ENCODE peak calls at places on chromosomes 16 and 17, in four cellular contexts. M is H9, U is IMR-90, K is neuronal stem cell. T is an unnamed sample.

GRCh38 chr17:32479074-32479617 is 7.6 kb upstream of the CDK5R1 start:
- DNase-seq in K (no peak), U (no peak), M (no peak), T (no peak)

GRCh38 chr17:11986939-11987329 is 10.3 kb downstream of the ZNF18 start:
- DNase-seq in K (peak; percentile 24), U (peak; percentile 60), M (no peak), T (peak; percentile 65)

GRCh38 chr17:40791808-40792436 is 7.8 kb downstream of the KRT28 start:
- DNase-seq in K (peak; percentile 29), M (no peak), U (peak; percentile 55), T (peak; percentile 39)

GRCh38 chr17:76404976-76405563 is 20.7 kb downstream of the SPHK1 start:
- DNase-seq in M (no peak), K (no peak), U (no peak), T (no peak)

GRCh38 chr16:83031524-83031923 is 404.8 kb downstream of the CDH13 start:
- DNase-seq in K (no peak), M (no peak), U (peak; percentile 8), T (peak; percentile 8)

GRCh38 chr17:29089601-29090044 is 46.7 kb downstream of the PIPOX start:
- DNase-seq in U (no peak), M (no peak), K (no peak), T (no peak)

GRCh38 chr17:49783051-49783715 is 5.3 kb upstream of the KAT7 start:
- DNase-seq in K (no peak), M (no peak), U (no peak), T (no peak)

GRCh38 chr17:4554997-4555799 is at the start of gene MYBBP1A:
- DNase-seq in M (peak; percentile 97), K (peak; percentile 94), U (peak; percentile 92), T (peak; percentile 98)

GRCh38 chr17:64399071-64399766 is 8.6 kb upstream of the PECAM1 start:
- DNase-seq in U (no peak), M (no peak), K (no peak), T (no peak)

GRCh38 chr17:75720656-75721462 is at the start of gene ITGB4:
- DNase-seq in K (peak; percentile 21), M (peak; percentile 95), U (no peak), T (peak; percentile 60)

GRCh38 chr17:57968456-57968855 is 13.2 kb upstream of the CUEDC1 start:
- DNase-seq in M (no peak), U (no peak), K (no peak), T (no peak)

GRCh38 chr16:63938661-63939060 is 1183.2 kb downstream of the CDH11 start:
- DNase-seq in K (no peak), U (no peak), M (no peak), T (no peak)

GRCh38 chr16:81035975-81036750 is 521 bp downstream of the ATMIN start:
- DNase-seq in K (peak; percentile 17), U (peak; percentile 11), M (peak; percentile 42), T (peak; percentile 53)

GRCh38 chr17:13601776-13602551 is at the start of gene HS3ST3A1:
- DNase-seq in U (peak; percentile 82), M (peak; percentile 96), K (peak; percentile 85), T (peak; percentile 96)

GRCh38 chr17:17959520-17960361 is 12.5 kb downstream of the TOM1L2 start:
- DNase-seq in K (no peak), U (peak; percentile 69), M (no peak), T (no peak)

GRCh38 chr17:36705651-36706436 is 104.5 kb downstream of the MRM1 start:
- DNase-seq in K (no peak), U (peak; percentile 4), M (peak; percentile 80), T (peak; percentile 72)

GRCh38 chr16:85639529-85640253 is 26.6 kb downstream of the GSE1 start:
- DNase-seq in U (no peak), M (no peak), K (no peak), T (no peak)

GRCh38 chr16:3306078-3306477 is 781 bp downstream of the ZNF75A start:
- DNase-seq in U (no peak), K (no peak), M (no peak), T (no peak)

GRCh38 chr16:31461921-31462804 is 2.9 kb downstream of the ARMC5 start:
- DNase-seq in U (no peak), M (no peak), K (no peak), T (no peak)

GRCh38 chr16:1003551-1004347 is 22.2 kb downstream of the SOX8 start:
- DNase-seq in U (peak; percentile 14), K (no peak), M (no peak), T (no peak)

GRCh38 chr17:13323990-13324389 is 277.7 kb downstream of the HS3ST3A1 start:
- DNase-seq in U (peak; percentile 7), M (no peak), K (no peak), T (no peak)

GRCh38 chr16:31064882-31065461 is 9.1 kb downstream of the ZNF668 start:
- DNase-seq in M (no peak), U (peak; percentile 97), K (no peak), T (no peak)

GRCh38 chr16:20347666-20348364 is 4.7 kb downstream of the UMOD start:
- DNase-seq in M (peak; percentile 38), U (no peak), K (no peak), T (no peak)

GRCh38 chr16:24854607-24855171 is 8.9 kb downstream of the SLC5A11 start:
- DNase-seq in U (no peak), M (no peak), K (no peak), T (no peak)

GRCh38 chr16:48155926-48156789 is at the start of gene ABCC12:
- DNase-seq in M (no peak), K (no peak), U (no peak), T (no peak)

GRCh38 chr17:65888649-65889048 is 303.3 kb downstream of the CEP112 start:
- DNase-seq in K (no peak), U (peak; percentile 66), M (no peak), T (peak; percentile 73)

GRCh38 chr16:15981382-15981781 is 32.0 kb downstream of the ABCC1 start:
- DNase-seq in U (no peak), M (no peak), K (no peak), T (no peak)

GRCh38 chr16:11142951-11143740 is 112.9 kb downstream of the SOCS1 start:
- DNase-seq in U (no peak), K (no peak), M (no peak), T (peak; percentile 29)

GRCh38 chr16:11140466-11140865 is 115.5 kb downstream of the SOCS1 start:
- DNase-seq in U (no peak), M (peak; percentile 32), K (no peak), T (no peak)

GRCh38 chr16:11140867-11141266 is 115.1 kb downstream of the SOCS1 start:
- DNase-seq in M (peak; percentile 21), U (no peak), K (no peak), T (no peak)

GRCh38 chr16:11142261-11142630 is 113.8 kb downstream of the SOCS1 start:
- DNase-seq in U (no peak), M (no peak), K (no peak), T (no peak)

DNA sequence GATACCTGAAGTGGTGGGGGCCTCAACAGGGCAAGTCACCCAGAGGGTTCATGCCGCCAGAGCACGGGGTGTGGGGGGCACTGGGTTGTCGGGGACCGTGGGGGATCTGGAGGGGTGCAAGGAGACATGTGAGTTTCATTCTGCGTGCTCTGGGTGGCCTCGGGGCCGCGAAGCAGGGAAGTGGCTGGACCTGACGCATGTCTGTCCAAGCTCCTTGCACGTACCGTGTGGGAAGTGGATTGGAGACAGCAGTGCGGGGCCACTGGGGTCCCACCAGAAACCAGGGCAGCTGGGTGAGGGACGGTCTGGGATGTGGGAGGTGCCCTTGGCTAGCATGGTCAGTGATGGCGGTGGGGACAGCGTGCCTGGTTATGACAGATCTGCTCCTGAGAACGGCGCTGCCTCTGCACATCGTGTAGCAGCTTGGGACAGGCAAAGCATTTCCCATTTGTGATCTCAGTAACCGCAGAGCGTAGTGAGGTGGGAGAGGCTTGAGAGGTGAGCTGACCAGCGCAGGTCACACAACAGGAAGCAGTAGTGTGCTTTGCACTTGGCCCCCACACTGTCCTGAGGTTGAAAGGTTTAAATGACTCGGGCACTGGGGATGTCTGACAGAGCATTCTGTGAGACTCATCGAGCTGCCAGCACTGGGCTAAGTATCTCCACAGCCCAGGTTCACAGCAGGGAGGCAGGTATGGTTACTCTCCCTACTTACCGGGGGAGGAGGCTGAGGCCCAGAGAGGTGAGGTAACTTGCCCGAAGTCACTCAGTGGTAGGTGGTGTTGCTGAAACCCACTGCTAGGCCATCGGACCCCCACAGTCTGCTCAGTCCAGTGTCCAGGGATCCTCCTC is 114.4 kb downstream of the SOCS1 start:
- DNase-seq in U (no peak), K (no peak), M (no peak), T (peak; percentile 72)
- H2AK5ac ChIP-seq in U (peak overlapping the region; percentile 13), K (peak overlapping the region; percentile 9), M (no peak overlapping the region), T (peak overlapping the region; percentile 93)

GRCh38 chr17:81802856-81803643 is 900 bp upstream of the GCGR start:
- DNase-seq in K (no peak), U (no peak), M (no peak), T (no peak)
- H2AK5ac ChIP-seq in K (peak overlapping the region; percentile 96), U (no peak overlapping the region), M (no peak overlapping the region), T (no peak overlapping the region)

DNA sequence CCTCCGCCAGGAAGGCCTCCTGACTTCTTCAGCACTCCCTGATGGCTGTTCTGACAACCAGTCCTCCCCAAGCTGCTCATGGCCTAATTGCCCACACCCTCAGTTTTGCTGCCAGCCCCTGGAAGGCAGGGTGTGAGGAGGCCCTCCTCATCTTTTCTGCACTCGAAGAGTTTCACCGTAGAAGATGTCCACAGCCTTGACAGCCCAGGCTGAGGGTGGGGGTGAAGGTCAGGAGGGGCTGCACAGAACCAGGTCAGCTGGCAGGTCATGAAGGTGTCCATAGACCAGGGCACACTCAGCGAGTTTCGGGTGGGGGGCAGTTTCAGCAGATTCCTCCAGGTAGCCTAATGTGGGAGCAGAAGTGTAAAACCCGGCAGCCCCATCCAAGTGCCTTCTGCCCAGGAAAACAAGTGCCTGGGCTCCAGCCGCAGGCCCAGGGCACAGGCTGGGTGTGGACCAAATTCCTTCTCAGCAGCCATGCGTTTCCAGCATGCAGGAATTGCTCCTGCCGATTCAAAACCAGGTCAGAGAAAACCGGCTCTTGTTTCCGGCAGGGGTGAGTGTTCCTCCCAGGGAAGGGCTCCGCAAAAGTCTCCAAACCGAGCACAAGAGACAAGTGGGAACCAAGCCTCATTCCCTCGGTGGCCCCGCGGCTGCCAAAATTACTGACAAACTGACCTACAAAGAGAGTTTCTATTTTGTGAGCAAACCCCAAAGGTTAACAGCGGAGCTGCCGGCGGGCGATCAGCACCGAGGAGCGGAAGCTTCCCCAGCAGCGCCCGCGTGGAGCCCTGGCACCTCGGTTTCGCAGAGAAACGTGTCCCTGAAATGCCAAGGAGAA is 228.8 kb downstream of the C16orf78 start:
- DNase-seq in M (peak; percentile 33), K (no peak), U (no peak), T (peak; percentile 42)
- H2AK5ac ChIP-seq in M (no peak overlapping the region), K (peak overlapping the region; percentile 21), U (no peak overlapping the region), T (no peak overlapping the region)

GRCh38 chr16:75626806-75627205 is 3.7 kb upstream of the ADAT1 start:
- DNase-seq in K (no peak), U (no peak), M (no peak), T (no peak)

GRCh38 chr16:75629132-75629531 is 6.1 kb upstream of the ADAT1 start:
- DNase-seq in M (no peak), U (no peak), K (no peak), T (no peak)

GRCh38 chr16:75624921-75625334 is 1.8 kb upstream of the ADAT1 start:
- DNase-seq in K (no peak), U (peak; percentile 63), M (no peak), T (peak; percentile 87)

GRCh38 chr16:75627856-75628255 is 4.8 kb upstream of the ADAT1 start:
- DNase-seq in M (no peak), U (peak; percentile 16), K (no peak), T (no peak)

DNA sequence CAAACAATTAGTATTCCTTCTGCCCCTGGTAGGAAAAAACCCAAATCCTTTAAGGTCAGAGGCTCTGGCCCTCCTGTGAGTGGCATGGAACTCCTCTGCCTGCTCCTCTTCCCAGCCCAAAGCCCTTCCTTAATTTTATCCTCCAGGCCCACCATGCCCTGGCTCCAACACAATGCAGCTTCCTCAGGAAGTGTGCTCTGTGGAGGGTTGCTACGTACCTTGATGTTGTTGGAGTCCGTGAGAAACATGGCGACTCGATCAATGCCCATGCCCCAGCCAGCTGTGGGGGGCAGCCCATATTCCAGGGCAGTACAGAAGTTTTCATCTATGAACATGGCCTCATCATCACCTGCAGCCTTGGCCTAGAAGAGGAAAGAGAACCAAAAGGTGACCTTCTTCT is 5.3 kb upstream of the ADAT1 start:
- DNase-seq in M (no peak), U (no peak), K (no peak), T (no peak)
- H2AK5ac ChIP-seq in M (no peak overlapping the region), U (no peak overlapping the region), K (no peak overlapping the region), T (no peak overlapping the region)

T was measured in mesendoderm.